ENCODE peak calls at places on chromosome 13, in four cellular contexts. One of them, this sample, is unnamed.

GRCh38 chr13:64061649-64062048 is 2646.0 kb upstream of the PCDH20 start:
- DNase-seq in fibroblast of the aortic adventitia: no peak
- DNase-seq in M059J: no peak
- DNase-seq in psoas muscle: no peak
- DNase-seq in this sample: no peak

GRCh38 chr13:18978447-18978846 is 203.2 kb downstream of the TUBA3C start:
- DNase-seq in fibroblast of the aortic adventitia: no peak
- DNase-seq in psoas muscle: no peak
- DNase-seq in M059J: no peak
- DNase-seq in this sample: no peak

GRCh38 chr13:77868717-77869116 is 49.9 kb downstream of the EDNRB start:
- DNase-seq in fibroblast of the aortic adventitia: no peak
- DNase-seq in M059J: peak
- DNase-seq in psoas muscle: no peak
- DNase-seq in this sample: peak

GRCh38 chr13:113433391-113433916 is 19.8 kb downstream of the ADPRHL1 start:
- DNase-seq in psoas muscle: no peak
- DNase-seq in M059J: no peak
- DNase-seq in fibroblast of the aortic adventitia: no peak
- DNase-seq in this sample: no peak

GRCh38 chr13:94020833-94021232 is 458.6 kb downstream of the DCT start:
- DNase-seq in fibroblast of the aortic adventitia: peak
- DNase-seq in M059J: peak
- DNase-seq in psoas muscle: no peak
- DNase-seq in this sample: peak

GRCh38 chr13:21879263-21879914 is 208.5 kb downstream of the FGF9 start:
- DNase-seq in psoas muscle: no peak
- DNase-seq in fibroblast of the aortic adventitia: no peak
- DNase-seq in M059J: no peak
- DNase-seq in this sample: no peak

GRCh38 chr13:113938716-113939115 is 35.2 kb downstream of the C13orf46 start:
- DNase-seq in M059J: no peak
- DNase-seq in fibroblast of the aortic adventitia: no peak
- DNase-seq in psoas muscle: no peak
- DNase-seq in this sample: no peak

GRCh38 chr13:111178417-111178816 is 63.3 kb downstream of the ARHGEF7 start:
- DNase-seq in fibroblast of the aortic adventitia: no peak
- DNase-seq in psoas muscle: no peak
- DNase-seq in M059J: no peak
- DNase-seq in this sample: peak

GRCh38 chr13:101474419-101474957 is 22.0 kb downstream of the ITGBL1 start:
- DNase-seq in fibroblast of the aortic adventitia: peak
- DNase-seq in M059J: peak
- DNase-seq in psoas muscle: no peak
- DNase-seq in this sample: peak

GRCh38 chr13:78660130-78660857 is 1.3 kb upstream of the OBI1 start:
- DNase-seq in M059J: peak
- DNase-seq in fibroblast of the aortic adventitia: peak
- DNase-seq in psoas muscle: no peak
- DNase-seq in this sample: peak

GRCh38 chr13:108121406-108121805 is 93.9 kb downstream of the LIG4 start:
- DNase-seq in M059J: no peak
- DNase-seq in psoas muscle: no peak
- DNase-seq in fibroblast of the aortic adventitia: no peak
- DNase-seq in this sample: no peak

GRCh38 chr13:81916471-81916870 is 1575.5 kb upstream of the SPRY2 start:
- DNase-seq in M059J: no peak
- DNase-seq in fibroblast of the aortic adventitia: no peak
- DNase-seq in psoas muscle: no peak
- DNase-seq in this sample: peak

GRCh38 chr13:29503041-29503837 is 92.2 kb downstream of the SLC7A1 start:
- DNase-seq in fibroblast of the aortic adventitia: peak
- DNase-seq in M059J: no peak
- DNase-seq in psoas muscle: no peak
- DNase-seq in this sample: peak

GRCh38 chr13:72255908-72256307 is 388.9 kb upstream of the DACH1 start:
- DNase-seq in fibroblast of the aortic adventitia: no peak
- DNase-seq in psoas muscle: no peak
- DNase-seq in M059J: peak
- DNase-seq in this sample: peak

GRCh38 chr13:37406031-37406430 is 192.5 kb downstream of the POSTN start:
- DNase-seq in fibroblast of the aortic adventitia: no peak
- DNase-seq in M059J: peak
- DNase-seq in psoas muscle: no peak
- DNase-seq in this sample: peak

GRCh38 chr13:28099396-28100148 is 804 bp downstream of the FLT3 start:
- DNase-seq in M059J: no peak
- DNase-seq in fibroblast of the aortic adventitia: no peak
- DNase-seq in psoas muscle: no peak
- DNase-seq in this sample: no peak

GRCh38 chr13:111404746-111405145 is 84.3 kb downstream of the TEX29 start:
- DNase-seq in fibroblast of the aortic adventitia: no peak
- DNase-seq in M059J: no peak
- DNase-seq in psoas muscle: no peak
- DNase-seq in this sample: no peak

GRCh38 chr13:26599403-26599802 is 41.9 kb downstream of the WASF3 start:
- DNase-seq in psoas muscle: no peak
- DNase-seq in M059J: no peak
- DNase-seq in fibroblast of the aortic adventitia: peak
- DNase-seq in this sample: no peak

GRCh38 chr13:114128624-114129522 is 3.5 kb downstream of the RASA3 start:
- DNase-seq in psoas muscle: peak
- DNase-seq in fibroblast of the aortic adventitia: peak
- DNase-seq in M059J: peak
- DNase-seq in this sample: peak

GRCh38 chr13:34931572-34931971 is 10.5 kb upstream of the NBEA start:
- DNase-seq in psoas muscle: no peak
- DNase-seq in fibroblast of the aortic adventitia: no peak
- DNase-seq in M059J: peak
- DNase-seq in this sample: no peak

GRCh38 chr13:98321356-98321755 is 144.3 kb upstream of the RNF113B start:
- DNase-seq in fibroblast of the aortic adventitia: no peak
- DNase-seq in psoas muscle: no peak
- DNase-seq in M059J: no peak
- DNase-seq in this sample: no peak

GRCh38 chr13:59906413-59907027 is 257.2 kb downstream of the DIAPH3 start:
- DNase-seq in psoas muscle: no peak
- DNase-seq in fibroblast of the aortic adventitia: peak
- DNase-seq in M059J: peak
- DNase-seq in this sample: peak

GRCh38 chr13:38577048-38577447 is 109.8 kb upstream of the FREM2 start:
- DNase-seq in M059J: peak
- DNase-seq in fibroblast of the aortic adventitia: peak
- DNase-seq in psoas muscle: no peak
- DNase-seq in this sample: peak

GRCh38 chr13:108227651-108228272 is 9.6 kb downstream of the ABHD13 start:
- DNase-seq in psoas muscle: no peak
- DNase-seq in M059J: peak
- DNase-seq in fibroblast of the aortic adventitia: peak
- DNase-seq in this sample: peak

This sample was measured in choroid plexus epithelial cell.